ENCODE peak calls at places on chromosome 19, in four cellular contexts. E is HepG2, H is K562, F is GM12878. M is an unnamed sample.

GRCh38 chr19:18995804-18996241 is 37.5 kb downstream of the SUGP2 start:
- DNase-seq in E (peak; percentile 57), H (peak; percentile 73), F (no peak), M (peak; percentile 86)

GRCh38 chr19:23263870-23264590 is 13.8 kb upstream of the ZNF724 start:
- DNase-seq in E (no peak), H (no peak), F (no peak), M (no peak)

GRCh38 chr19:54137913-54138776 is 583 bp downstream of the CNOT3 start:
- DNase-seq in E (no peak), H (peak; percentile 26), F (no peak), M (no peak)

GRCh38 chr19:6225232-6225635 is 54.5 kb downstream of the MLLT1 start:
- DNase-seq in E (no peak), H (no peak), F (no peak), M (no peak)

GRCh38 chr19:1076951-1077350 is 10.0 kb downstream of the ARHGAP45 start:
- DNase-seq in E (no peak), H (no peak), F (peak; percentile 85), M (no peak)

GRCh38 chr19:7478843-7479227 is 10.0 kb downstream of the PEX11G start:
- DNase-seq in E (no peak), H (no peak), F (no peak), M (no peak)

GRCh38 chr19:15161028-15161984 is 39.5 kb downstream of the NOTCH3 start:
- DNase-seq in E (peak; percentile 61), H (peak; percentile 72), F (no peak), M (peak; percentile 65)

GRCh38 chr19:866769-867300 is 7.4 kb downstream of the CFD start:
- DNase-seq in E (no peak), H (no peak), F (no peak), M (no peak)

GRCh38 chr19:2315818-2316353 is 7.9 kb upstream of the LINGO3 start:
- DNase-seq in E (peak; percentile 55), H (peak; percentile 69), F (no peak), M (no peak)

GRCh38 chr19:38713227-38713649 is 31.0 kb downstream of the CAPN12 start:
- DNase-seq in E (no peak), H (no peak), F (no peak), M (no peak)

GRCh38 chr19:8578642-8579265 is 1.5 kb upstream of the MYO1F start:
- DNase-seq in E (peak; percentile 35), H (peak; percentile 83), F (no peak), M (peak; percentile 80)

GRCh38 chr19:43476606-43477005 is 11.2 kb upstream of the LYPD3 start:
- DNase-seq in E (no peak), H (no peak), F (no peak), M (no peak)

GRCh38 chr19:15288146-15288963 is 44.0 kb downstream of the BRD4 start:
- DNase-seq in E (no peak), H (no peak), F (no peak), M (no peak)

DNA sequence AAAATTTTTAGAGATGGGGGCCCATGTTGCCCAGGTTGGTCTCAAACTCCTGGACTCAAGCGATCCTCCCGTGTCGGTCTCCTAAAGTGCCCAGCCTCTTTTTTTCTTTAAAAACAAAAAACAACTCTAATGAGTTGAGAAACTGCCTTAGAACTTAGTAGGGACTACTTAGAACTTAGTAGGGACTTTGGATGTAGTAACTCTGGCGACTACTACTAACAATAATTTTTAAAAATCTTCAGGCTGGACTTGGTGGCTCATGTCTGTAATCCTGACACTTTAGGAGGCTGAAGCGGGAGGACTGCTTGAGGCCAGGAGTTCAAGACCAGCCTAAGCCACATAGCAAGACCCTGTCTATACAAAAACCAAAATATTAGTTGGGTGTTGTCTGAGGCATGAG is 515 bp upstream of the C19orf67 start:
- DNase-seq in E (no peak), H (no peak), F (no peak), M (no peak)
- TF ChIP-seq FOXM1 in E (no peak), H (no peak), F (no peak), M (no peak)

DNA sequence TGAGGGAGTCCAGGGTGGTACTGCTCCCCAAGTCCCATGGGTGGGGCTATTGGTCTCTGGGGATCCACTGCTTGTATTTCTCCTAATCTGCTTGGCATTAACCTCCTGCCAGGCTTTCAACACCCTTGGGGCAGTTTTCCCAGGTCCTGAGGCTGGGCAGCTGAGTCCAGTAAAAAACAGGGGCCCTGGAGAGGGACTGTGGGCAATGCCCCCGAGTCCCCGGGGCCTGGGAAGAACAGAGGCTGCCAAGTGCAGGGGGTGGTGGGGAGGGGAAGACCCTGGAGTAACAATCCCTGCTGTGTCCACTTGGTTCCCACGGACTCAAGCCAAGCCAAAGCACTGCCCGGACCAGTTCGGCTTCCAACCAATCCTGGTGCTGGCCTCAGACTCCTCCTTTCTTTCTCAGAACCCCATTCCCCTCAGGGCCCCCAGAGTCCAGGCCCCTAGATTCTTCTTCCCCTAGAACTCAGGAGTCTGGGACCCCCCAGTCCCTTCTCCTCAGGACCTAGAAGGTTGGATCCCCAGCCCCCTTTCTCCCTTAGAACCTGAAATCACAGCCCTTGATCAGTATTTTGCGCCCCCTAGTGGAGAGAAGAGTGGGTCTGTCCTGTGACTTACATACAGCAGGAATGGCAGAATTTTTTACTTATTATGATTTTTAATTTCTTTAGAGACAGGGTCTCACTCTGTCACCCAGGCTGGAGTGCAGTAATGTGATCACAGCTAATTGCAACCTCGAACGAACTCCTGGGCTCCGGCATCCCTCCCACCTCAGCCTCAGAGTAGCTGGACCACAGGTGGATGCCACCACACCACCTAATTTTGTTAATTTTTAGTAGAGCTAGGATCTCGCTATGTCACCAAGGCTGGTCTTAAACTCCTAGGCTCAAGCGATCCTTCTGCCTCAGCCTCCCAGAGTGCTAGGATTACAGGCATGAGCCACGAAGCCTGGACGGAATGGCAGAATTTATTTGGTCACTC is 3.7 kb upstream of the CLPTM1 start:
- DNase-seq in E (peak; percentile 85), H (peak; percentile 87), F (no peak), M (peak; percentile 74)
- TF ChIP-seq FOXK2 in E (no peak), H (no peak), F (no peak), M (no peak)

GRCh38 chr19:13796301-13797057 is 1.2 kb downstream of the ZSWIM4 start:
- DNase-seq in E (peak; percentile 23), H (no peak), F (no peak), M (no peak)
- TF ChIP-seq BHLHE40 in E (no peak), H (no peak), F (no peak), M (no peak)

DNA sequence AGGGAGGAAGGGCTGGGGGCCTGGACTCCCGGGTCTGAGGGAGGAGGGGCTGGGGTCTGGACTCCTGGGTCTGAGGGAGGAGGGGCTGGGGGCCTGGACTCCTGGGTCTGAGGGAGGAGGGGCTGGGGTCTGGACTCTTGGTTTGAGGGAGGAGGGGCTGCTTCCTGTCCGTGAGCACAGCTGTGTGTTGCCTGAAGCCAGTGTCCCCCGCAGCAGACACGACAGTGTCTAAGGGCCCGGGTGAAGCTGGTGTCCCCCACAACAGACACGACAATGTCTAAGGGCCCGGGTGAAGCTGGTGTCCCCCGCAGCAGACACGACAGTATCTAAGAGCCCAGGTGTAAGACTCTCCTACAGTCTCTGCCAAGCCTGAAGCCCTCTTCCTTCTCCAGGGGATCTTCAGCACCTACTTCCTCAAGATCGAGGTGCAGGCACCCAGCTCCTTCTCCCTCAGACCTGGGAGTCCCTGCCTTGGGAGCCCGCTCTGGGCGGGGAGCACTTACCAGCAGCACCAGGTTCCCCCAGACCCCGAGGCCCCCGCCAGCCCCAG is 346 bp downstream of the PTPRH start:
- DNase-seq in E (no peak), H (peak; percentile 36), F (no peak), M (no peak)
- TF ChIP-seq FOXM1 in E (no peak), H (no peak), F (no peak), M (no peak)

GRCh38 chr19:13060233-13060963 is 42.3 kb downstream of the LYL1 start:
- DNase-seq in E (peak; percentile 90), H (no peak), F (no peak), M (no peak)
- TF ChIP-seq FOXK2 in E (no peak), H (no peak), F (no peak), M (no peak)

GRCh38 chr19:57934820-57935665 is at the start of gene ZNF418:
- DNase-seq in E (no peak), H (peak; percentile 18), F (peak; percentile 55), M (no peak)
- TF ChIP-seq BHLHE40 in E (no peak), H (no peak), F (no peak), M (no peak)

DNA sequence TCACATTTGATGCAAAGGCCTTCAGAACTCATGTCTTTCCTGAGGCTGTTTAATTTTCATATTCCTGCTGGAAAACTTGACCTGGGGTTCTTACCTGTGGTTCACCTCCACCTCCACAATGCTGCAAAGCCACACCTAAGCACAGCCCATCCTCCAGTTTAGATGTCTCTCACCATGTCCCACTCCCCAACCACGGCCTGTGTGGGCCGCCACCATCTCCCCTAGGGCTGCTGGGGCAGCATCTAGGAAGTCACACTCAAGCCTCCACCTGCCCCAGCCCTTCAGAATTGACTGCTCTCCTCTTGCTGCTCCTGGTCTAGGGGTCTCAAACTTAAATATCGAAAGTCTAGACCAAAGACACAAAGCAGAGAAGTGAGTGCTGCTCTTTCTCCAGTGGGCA is 481.8 kb downstream of the UQCRFS1 start:
- DNase-seq in E (no peak), H (no peak), F (no peak), M (no peak)
- TF ChIP-seq FOXM1 in E (no peak), H (no peak), F (no peak), M (no peak)